ENCODE peak calls at places on chromosome 17, in five cellular contexts. V, Z, I, J and Y are unnamed samples.

GRCh38 chr17:65472602-65473001 is 88.8 kb downstream of the AXIN2 start:
- DNase-seq in V (no peak), Z (no peak), I (no peak), J (no peak), Y (no peak)

GRCh38 chr17:45149669-45150603 is 1.7 kb downstream of the HEXIM1 start:
- DNase-seq in V (no peak), Z (peak; percentile 44), I (peak; percentile 26), J (no peak), Y (no peak)

GRCh38 chr17:27439342-27439741 is 16.9 kb upstream of the KSR1 start:
- DNase-seq in V (no peak), Z (no peak), I (no peak), J (no peak), Y (no peak)

GRCh38 chr17:13114601-13115024 is 96.8 kb upstream of the ELAC2 start:
- DNase-seq in V (no peak), Z (peak; percentile 69), I (peak; percentile 32), J (peak; percentile 24), Y (peak; percentile 82)

GRCh38 chr17:12731839-12732238 is 57.5 kb upstream of the ARHGAP44 start:
- DNase-seq in V (no peak), Z (no peak), I (no peak), J (no peak), Y (no peak)

GRCh38 chr17:70242781-70243437 is 73.6 kb downstream of the KCNJ2 start:
- DNase-seq in V (no peak), Z (no peak), I (no peak), J (no peak), Y (no peak)

GRCh38 chr17:29407856-29408255 is 17.7 kb downstream of the TAOK1 start:
- DNase-seq in V (no peak), Z (no peak), I (no peak), J (no peak), Y (no peak)

GRCh38 chr17:76276069-76276431 is 10.9 kb downstream of the UBALD2 start:
- DNase-seq in V (no peak), Z (peak; percentile 42), I (no peak), J (no peak), Y (no peak)

GRCh38 chr17:81338301-81339179 is 43.4 kb upstream of the SLC38A10 start:
- DNase-seq in V (no peak), Z (peak; percentile 90), I (no peak), J (no peak), Y (no peak)

GRCh38 chr17:49382556-49382955 is 20.5 kb upstream of the ZNF652 start:
- DNase-seq in V (no peak), Z (no peak), I (no peak), J (no peak), Y (no peak)

GRCh38 chr17:29613371-29613837 is 9.3 kb downstream of the CORO6 start:
- DNase-seq in V (no peak), Z (peak; percentile 35), I (no peak), J (peak; percentile 77), Y (no peak)

GRCh38 chr17:51050291-51051033 is 70.2 kb downstream of the SPAG9 start:
- DNase-seq in V (peak; percentile 65), Z (no peak), I (no peak), J (no peak), Y (no peak)

GRCh38 chr17:27873746-27874145 is 19.4 kb downstream of the LYRM9 start:
- DNase-seq in V (no peak), Z (no peak), I (no peak), J (no peak), Y (no peak)

GRCh38 chr17:49977463-49978389 is 8.7 kb downstream of the DLX4 start:
- DNase-seq in V (no peak), Z (no peak), I (no peak), J (no peak), Y (no peak)

GRCh38 chr17:79019631-79020584 is 4.1 kb upstream of the C1QTNF1 start:
- DNase-seq in V (no peak), Z (peak; percentile 81), I (peak; percentile 50), J (peak; percentile 79), Y (no peak)

GRCh38 chr17:75587718-75588545 is at the start of gene MYO15B:
- DNase-seq in V (no peak), Z (no peak), I (peak; percentile 43), J (no peak), Y (no peak)

GRCh38 chr17:41340496-41340895 is 10.1 kb downstream of the KRT33A start:
- DNase-seq in V (peak; percentile 48), Z (no peak), I (no peak), J (no peak), Y (no peak)

GRCh38 chr17:40839194-40839593 is 16.8 kb upstream of the KRT10 start:
- DNase-seq in V (no peak), Z (no peak), I (no peak), J (no peak), Y (no peak)

GRCh38 chr17:3660311-3660891 is 8.0 kb downstream of the TAX1BP3 start:
- DNase-seq in V (no peak), Z (no peak), I (no peak), J (no peak), Y (no peak)

GRCh38 chr17:69213059-69213813 is 15.4 kb downstream of the ABCA10 start:
- DNase-seq in V (no peak), Z (no peak), I (no peak), J (no peak), Y (no peak)

GRCh38 chr17:80959330-80960036 is 32.2 kb upstream of the CHMP6 start:
- DNase-seq in V (no peak), Z (peak; percentile 69), I (no peak), J (no peak), Y (no peak)

GRCh38 chr17:41785091-41785875 is 1.2 kb downstream of the JUP start:
- DNase-seq in V (no peak), Z (peak; percentile 31), I (peak; percentile 36), J (no peak), Y (no peak)

GRCh38 chr17:42325026-42325425 is 36.7 kb downstream of the STAT5A start:
- DNase-seq in V (no peak), Z (no peak), I (no peak), J (no peak), Y (no peak)

GRCh38 chr17:44203731-44204452 is 4.2 kb upstream of the ATXN7L3 start:
- DNase-seq in V (no peak), Z (peak; percentile 76), I (peak; percentile 41), J (peak; percentile 78), Y (peak; percentile 46)

GRCh38 chr17:49603720-49604119 is 28.0 kb downstream of the NXPH3 start:
- DNase-seq in V (no peak), Z (no peak), I (no peak), J (no peak), Y (no peak)

GRCh38 chr17:64115871-64116534 is 13.9 kb downstream of the ERN1 start:
- DNase-seq in V (no peak), Z (no peak), I (no peak), J (no peak), Y (no peak)

GRCh38 chr17:17900615-17901520 is 64.1 kb upstream of the SREBF1 start:
- DNase-seq in V (no peak), Z (peak; percentile 77), I (no peak), J (peak; percentile 96), Y (no peak)

GRCh38 chr17:17666111-17666714 is 15.0 kb upstream of the RAI1 start:
- DNase-seq in V (no peak), Z (no peak), I (no peak), J (peak; percentile 56), Y (no peak)

GRCh38 chr17:41178341-41178740 is 320 bp upstream of the KRTAP4-2 start:
- DNase-seq in V (no peak), Z (no peak), I (no peak), J (no peak), Y (no peak)

GRCh38 chr17:39927928-39928867 is 666 bp downstream of the LRRC3C start:
- DNase-seq in V (no peak), Z (peak; percentile 52), I (peak; percentile 40), J (peak; percentile 72), Y (peak; percentile 25)

GRCh38 chr17:82787081-82787848 is 35.4 kb downstream of the TBCD start:
- DNase-seq in V (no peak), Z (no peak), I (no peak), J (no peak), Y (no peak)
- TF ChIP-seq FOXM1 in V (no peak), Z (no peak), I (no peak), J (no peak), Y (no peak)

GRCh38 chr17:47281246-47281645 is 27.6 kb downstream of the ITGB3 start:
- DNase-seq in V (no peak), Z (no peak), I (no peak), J (no peak), Y (no peak)
- TF ChIP-seq FOXM1 in V (no peak), Z (no peak), I (no peak), J (no peak), Y (no peak)

GRCh38 chr17:4960279-4960922 is 7.2 kb downstream of the SPAG7 start:
- DNase-seq in V (no peak), Z (no peak), I (no peak), J (no peak), Y (no peak)
- TF ChIP-seq FOXM1 in V (no peak), Z (no peak), I (no peak), J (no peak), Y (no peak)

GRCh38 chr17:1727258-1727789 is 2.8 kb downstream of the WDR81 start:
- DNase-seq in V (no peak), Z (no peak), I (no peak), J (no peak), Y (no peak)

GRCh38 chr17:1724351-1724868 is at the start of gene WDR81:
- DNase-seq in V (no peak), Z (peak; percentile 98), I (peak; percentile 80), J (peak; percentile 72), Y (peak; percentile 87)

GRCh38 chr17:1725642-1726511 is 1.4 kb downstream of the WDR81 start:
- DNase-seq in V (no peak), Z (peak; percentile 20), I (no peak), J (no peak), Y (no peak)

GRCh38 chr17:1726626-1727257 is 2.2 kb downstream of the WDR81 start:
- DNase-seq in V (no peak), Z (no peak), I (no peak), J (no peak), Y (no peak)

GRCh38 chr17:1724869-1725641 is 551 bp downstream of the WDR81 start:
- DNase-seq in V (no peak), Z (peak; percentile 81), I (no peak), J (no peak), Y (peak; percentile 31)
- TF ChIP-seq FOXM1 in V (no peak), Z (no peak), I (no peak), J (no peak), Y (no peak)

DNA sequence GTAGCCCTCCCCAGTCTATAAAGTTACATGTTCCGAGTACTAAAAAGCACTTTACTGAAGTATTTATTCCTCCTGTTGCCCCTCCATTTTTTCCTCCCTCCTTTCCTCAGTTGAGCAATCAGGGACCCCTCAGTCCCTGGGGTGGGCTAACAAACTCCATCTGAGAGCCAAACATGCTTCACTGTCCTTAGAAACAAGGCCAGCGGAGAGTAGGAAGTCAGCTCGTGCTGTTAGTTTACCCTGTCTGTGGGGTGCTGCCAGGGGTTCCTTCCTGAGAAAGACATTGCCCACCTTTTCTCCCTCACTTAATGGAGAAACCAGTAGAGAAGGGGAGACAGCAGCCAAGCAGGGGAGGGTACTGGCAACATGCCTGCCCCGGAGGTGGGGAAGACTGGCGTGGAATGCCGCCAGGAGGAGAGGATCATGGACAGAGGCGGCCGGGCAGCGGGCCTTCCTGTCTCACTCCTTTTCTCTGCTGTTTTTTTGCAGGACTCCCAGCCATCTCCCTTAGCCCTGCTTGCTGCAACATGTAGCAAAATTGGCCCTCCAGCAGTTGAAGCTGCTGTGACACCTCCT is 19.7 kb downstream of the SP2 start:
- DNase-seq in V (no peak), Z (no peak), I (no peak), J (no peak), Y (no peak)
- TF ChIP-seq FOXM1 in V (no peak), Z (no peak), I (no peak), J (no peak), Y (no peak)

GRCh38 chr17:63086483-63087185 is 120.6 kb downstream of the TANC2 start:
- DNase-seq in V (no peak), Z (no peak), I (no peak), J (no peak), Y (no peak)
- TF ChIP-seq FOXM1 in V (no peak), Z (no peak), I (no peak), J (no peak), Y (no peak)